ENCODE peak calls at places on chromosomes 13 and 19, in four cellular contexts. U is activated T-cell treated with anti-CD3 and anti-CD28 coated beads, Interleukin-2, amount 50 U/mL, for 1 hour; S is activated CD4-positive, alpha-beta T cell treated with anti-CD3 and anti-CD28 coated beads for 1 hour; G is memory B cell. O is an unnamed sample.

GRCh38 chr19:18460313-18460712 is 22.4 kb upstream of the ISYNA1 start:
- DNase-seq in G (no peak), S (no peak), U (no peak), O (no peak)

GRCh38 chr13:26957163-26957562 is 196.6 kb upstream of the GPR12 start:
- DNase-seq in S (no peak), U (no peak), G (no peak), O (no peak)

GRCh38 chr19:1812426-1813196 is 535 bp upstream of the ATP8B3 start:
- DNase-seq in G (peak), S (peak), U (peak), O (peak)

GRCh38 chr13:39016789-39017188 is 21.1 kb downstream of the PROSER1 start:
- DNase-seq in S (no peak), U (no peak), G (no peak), O (peak)

GRCh38 chr19:15812059-15812722 is 3.3 kb downstream of the OR10H1 start:
- DNase-seq in S (peak), G (no peak), U (peak), O (no peak)

GRCh38 chr13:106537521-106537920 is 2.1 kb upstream of the EFNB2 start:
- DNase-seq in S (no peak), G (no peak), U (no peak), O (no peak)

GRCh38 chr13:41137241-41137640 is 4.6 kb upstream of the KBTBD6 start:
- DNase-seq in U (no peak), G (no peak), S (no peak), O (no peak)

GRCh38 chr13:107845911-107846310 is 369.4 kb downstream of the LIG4 start:
- DNase-seq in U (no peak), S (no peak), G (no peak), O (no peak)

GRCh38 chr13:26831336-26831908 is 70.8 kb upstream of the GPR12 start:
- DNase-seq in G (no peak), S (no peak), U (no peak), O (no peak)

GRCh38 chr13:60311527-60311926 is 85.5 kb upstream of the TDRD3 start:
- DNase-seq in U (no peak), G (no peak), S (no peak), O (no peak)

GRCh38 chr19:17263712-17264640 is 569 bp downstream of the USHBP1 start:
- DNase-seq in S (no peak), U (no peak), G (no peak), O (no peak)

GRCh38 chr19:16928916-16929315 is 40.1 kb downstream of the F2RL3 start:
- DNase-seq in U (no peak), G (no peak), S (no peak), O (no peak)

GRCh38 chr13:26019881-26020535 is 31.8 kb downstream of the SHISA2 start:
- DNase-seq in G (no peak), U (no peak), S (no peak), O (no peak)

GRCh38 chr19:12047868-12048267 is 4.9 kb downstream of the ZNF878 start:
- DNase-seq in G (no peak), S (no peak), U (no peak), O (no peak)

GRCh38 chr19:55418185-55418584 is 10.6 kb upstream of the UBE2S start:
- DNase-seq in S (peak), U (peak), G (peak), O (no peak)

GRCh38 chr19:51531349-51532315 is at the start of gene SIGLEC6:
- DNase-seq in S (no peak), U (no peak), G (peak), O (peak)

GRCh38 chr13:113935523-113935922 is 38.4 kb downstream of the C13orf46 start:
- DNase-seq in S (no peak), U (no peak), G (no peak), O (no peak)

GRCh38 chr19:1360818-1361461 is 22.8 kb upstream of the NDUFS7 start:
- DNase-seq in S (no peak), G (no peak), U (no peak), O (no peak)

GRCh38 chr13:50244913-50245574 is 229.8 kb downstream of the KCNRG start:
- DNase-seq in U (no peak), G (no peak), S (no peak), O (no peak)

GRCh38 chr13:98978280-98978679 is 416 bp upstream of the DOCK9 start:
- DNase-seq in U (no peak), S (no peak), G (no peak), O (no peak)

GRCh38 chr19:15595069-15595468 is 19.9 kb upstream of the CYP4F8 start:
- DNase-seq in S (no peak), U (no peak), G (no peak), O (no peak)

GRCh38 chr19:35545001-35545854 is at the start of gene TMEM147:
- DNase-seq in U (peak), G (peak), S (peak), O (peak)

GRCh38 chr13:112992931-112993700 is 24.1 kb downstream of the MCF2L start:
- DNase-seq in G (no peak), S (no peak), U (no peak), O (no peak)

GRCh38 chr13:40271931-40272775 is 394.3 kb downstream of the FOXO1 start:
- DNase-seq in U (no peak), G (no peak), S (peak), O (no peak)

GRCh38 chr13:67123165-67123564 is 107.0 kb downstream of the PCDH9 start:
- DNase-seq in U (no peak), G (no peak), S (no peak), O (no peak)

GRCh38 chr13:112959206-112959605 is 9.8 kb upstream of the MCF2L start:
- DNase-seq in G (no peak), U (no peak), S (no peak), O (no peak)

GRCh38 chr19:57010541-57010940 is 109.2 kb upstream of the USP29 start:
- DNase-seq in G (no peak), S (no peak), U (no peak), O (no peak)

GRCh38 chr19:54364775-54365257 is at the start of gene LAIR1:
- DNase-seq in U (peak), G (no peak), S (peak), O (no peak)

GRCh38 chr19:19860756-19861390 is 4.8 kb upstream of the ZNF253 start:
- DNase-seq in G (peak), S (peak), U (peak), O (no peak)

GRCh38 chr13:92719868-92720267 is 506.7 kb upstream of the GPC6 start:
- DNase-seq in S (no peak), G (no peak), U (no peak), O (no peak)

O was measured in GM12891.